ENCODE peak calls at places on chromosome 6, in six cellular contexts. D, S, X, L, F and O are unnamed samples.

GRCh38 chr6:154428892-154429291 is 72.3 kb upstream of the IPCEF1 start:
- DNase-seq in D (no peak), S (no peak), X (no peak), L (no peak), F (no peak), O (no peak)

GRCh38 chr6:117440558-117441525 is 15.1 kb upstream of the ROS1 start:
- DNase-seq in D (no peak), S (no peak), X (no peak), L (no peak), F (no peak), O (no peak)

GRCh38 chr6:38638941-38639497 is 710 bp downstream of the BTBD9 start:
- DNase-seq in D (peak), S (no peak), X (peak), L (no peak), F (peak), O (peak)

GRCh38 chr6:158038291-158039177 is 56.9 kb downstream of the SYNJ2 start:
- DNase-seq in D (no peak), S (peak), X (peak), L (no peak), F (no peak), O (peak)

GRCh38 chr6:109336221-109336955 is 45.9 kb downstream of the CD164 start:
- DNase-seq in D (peak), S (no peak), X (peak), L (no peak), F (no peak), O (no peak)

GRCh38 chr6:130927305-130927704 is 100.1 kb downstream of the SMLR1 start:
- DNase-seq in D (peak), S (no peak), X (no peak), L (no peak), F (peak), O (no peak)

GRCh38 chr6:6661684-6662083 is 73.2 kb downstream of the LY86 start:
- DNase-seq in D (no peak), S (no peak), X (peak), L (no peak), F (no peak), O (no peak)

GRCh38 chr6:30647802-30648460 is 998 bp downstream of the C6orf136 start:
- DNase-seq in D (no peak), S (no peak), X (peak), L (no peak), F (no peak), O (no peak)

GRCh38 chr6:139219746-139220145 is 72.1 kb downstream of the TXLNB start:
- DNase-seq in D (no peak), S (no peak), X (no peak), L (no peak), F (no peak), O (no peak)

GRCh38 chr6:115976321-115976870 is 84.3 kb downstream of the FRK start:
- DNase-seq in D (no peak), S (no peak), X (no peak), L (no peak), F (no peak), O (no peak)

GRCh38 chr6:105810105-105810921 is 275.8 kb upstream of the PRDM1 start:
- DNase-seq in D (peak), S (no peak), X (peak), L (no peak), F (no peak), O (no peak)

GRCh38 chr6:100944644-100945043 is 63.5 kb upstream of the ASCC3 start:
- DNase-seq in D (no peak), S (no peak), X (no peak), L (no peak), F (no peak), O (no peak)

GRCh38 chr6:169895926-169896761 is 144.7 kb downstream of the ERMARD start:
- DNase-seq in D (no peak), S (no peak), X (no peak), L (no peak), F (no peak), O (no peak)

GRCh38 chr6:39909701-39910100 is 24.6 kb downstream of the MOCS1 start:
- DNase-seq in D (no peak), S (no peak), X (no peak), L (no peak), F (no peak), O (no peak)

GRCh38 chr6:99458319-99458718 is 33.2 kb upstream of the PNISR start:
- DNase-seq in D (peak), S (no peak), X (no peak), L (no peak), F (peak), O (no peak)

GRCh38 chr6:13194852-13195251 is 133.5 kb downstream of the TBC1D7 start:
- DNase-seq in D (peak), S (no peak), X (peak), L (no peak), F (peak), O (no peak)

GRCh38 chr6:156189195-156189594 is 588.0 kb upstream of the ARID1B start:
- DNase-seq in D (no peak), S (no peak), X (no peak), L (no peak), F (no peak), O (no peak)

GRCh38 chr6:44268095-44268628 is 2.1 kb upstream of the TMEM151B start:
- DNase-seq in D (no peak), S (peak), X (no peak), L (no peak), F (peak), O (no peak)

GRCh38 chr6:28589952-28590340 is 64.3 kb downstream of the GPX5 start:
- DNase-seq in D (no peak), S (no peak), X (no peak), L (no peak), F (peak), O (no peak)

GRCh38 chr6:56522871-56523270 is 119.8 kb downstream of the DST start:
- DNase-seq in D (no peak), S (no peak), X (no peak), L (no peak), F (no peak), O (no peak)

GRCh38 chr6:3480009-3480408 is 23.2 kb upstream of the SLC22A23 start:
- DNase-seq in D (no peak), S (no peak), X (no peak), L (no peak), F (no peak), O (no peak)

GRCh38 chr6:130090796-130091195 is 72.4 kb downstream of the L3MBTL3 start:
- DNase-seq in D (no peak), S (no peak), X (no peak), L (no peak), F (no peak), O (no peak)

GRCh38 chr6:53800976-53801375 is 6.2 kb downstream of the LRRC1 start:
- DNase-seq in D (no peak), S (no peak), X (no peak), L (no peak), F (no peak), O (no peak)

GRCh38 chr6:57313009-57313408 is 4.4 kb upstream of the PRIM2 start:
- DNase-seq in D (no peak), S (no peak), X (no peak), L (no peak), F (no peak), O (no peak)

GRCh38 chr6:127102299-127102698 is 16.2 kb upstream of the RSPO3 start:
- DNase-seq in D (no peak), S (no peak), X (peak), L (no peak), F (no peak), O (no peak)

GRCh38 chr6:158220786-158221442 is 52.8 kb downstream of the GTF2H5 start:
- DNase-seq in D (peak), S (peak), X (peak), L (peak), F (peak), O (peak)

GRCh38 chr6:52495859-52496396 is 75.8 kb downstream of the EFHC1 start:
- DNase-seq in D (no peak), S (no peak), X (no peak), L (no peak), F (no peak), O (no peak)

GRCh38 chr6:137904822-137905617 is 38.0 kb downstream of the TNFAIP3 start:
- DNase-seq in D (no peak), S (no peak), X (peak), L (no peak), F (no peak), O (peak)

GRCh38 chr6:77762386-77762785 is 109.5 kb downstream of the MEI4 start:
- DNase-seq in D (no peak), S (no peak), X (no peak), L (no peak), F (no peak), O (no peak)

GRCh38 chr6:128071212-128071611 is 170.4 kb upstream of the THEMIS start:
- DNase-seq in D (no peak), S (no peak), X (no peak), L (no peak), F (no peak), O (no peak)

GRCh38 chr6:25623874-25624273 is 28.1 kb upstream of the SCGN start:
- DNase-seq in D (no peak), S (no peak), X (no peak), L (no peak), F (no peak), O (no peak)

GRCh38 chr6:80553071-80553740 is 446.7 kb downstream of the BCKDHB start:
- DNase-seq in D (no peak), S (no peak), X (no peak), L (no peak), F (peak), O (no peak)

GRCh38 chr6:90401933-90402830 is 105.5 kb upstream of the BACH2 start:
- DNase-seq in D (no peak), S (no peak), X (no peak), L (no peak), F (no peak), O (peak)

GRCh38 chr6:90397047-90397446 is 100.4 kb upstream of the BACH2 start:
- DNase-seq in D (no peak), S (no peak), X (no peak), L (no peak), F (no peak), O (no peak)

GRCh38 chr6:90397929-90398674 is 101.5 kb upstream of the BACH2 start:
- DNase-seq in D (no peak), S (no peak), X (no peak), L (no peak), F (no peak), O (no peak)

GRCh38 chr6:90402831-90403192 is 106.2 kb upstream of the BACH2 start:
- DNase-seq in D (no peak), S (no peak), X (no peak), L (no peak), F (no peak), O (no peak)

DNA sequence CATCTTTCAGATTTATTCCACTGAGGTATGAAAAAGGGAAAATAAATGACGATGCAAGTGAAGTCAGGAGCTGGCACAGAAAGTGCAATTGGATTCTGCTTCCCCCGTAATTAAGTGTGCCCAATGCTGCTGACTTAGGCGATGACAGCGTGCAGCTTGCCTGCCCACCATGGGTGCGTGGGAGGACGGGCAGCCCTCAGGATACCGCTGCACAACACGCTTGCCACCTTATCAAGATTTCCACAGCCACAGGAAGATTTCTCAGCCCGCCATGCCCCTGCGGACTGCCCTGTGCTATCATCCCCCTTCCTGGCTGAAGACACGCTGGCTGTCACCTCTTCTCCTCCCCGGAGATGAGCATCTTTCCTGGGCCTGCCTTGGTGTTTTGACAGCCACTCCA is 103.3 kb upstream of the BACH2 start:
- DNase-seq in D (no peak), S (no peak), X (no peak), L (no peak), F (no peak), O (no peak)
- H3K27ac ChIP-seq in D (no peak), S (no peak), X (no peak), L (no peak), F (no peak), O (no peak)

DNA sequence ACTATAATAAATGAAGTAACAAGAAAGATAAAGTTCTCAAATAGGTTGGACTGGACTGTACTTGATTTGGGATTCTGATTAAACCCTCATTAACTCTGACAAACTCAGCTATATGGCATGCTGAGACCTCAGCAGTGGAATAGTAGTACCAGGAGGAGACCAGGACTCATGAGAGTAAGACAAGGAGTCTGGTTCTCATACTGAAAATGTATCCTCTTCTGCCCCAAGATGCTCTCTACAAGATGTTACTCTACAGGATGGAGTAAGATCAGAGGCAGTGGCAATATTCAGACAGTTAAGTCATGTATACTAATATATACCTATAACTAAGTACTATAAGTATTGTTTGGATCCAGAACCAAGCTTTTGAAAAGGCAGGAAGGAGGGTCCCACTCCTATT is 31.9 kb upstream of the SYNCRIP start:
- DNase-seq in D (no peak), S (no peak), X (no peak), L (no peak), F (no peak), O (no peak)
- H3K4me3 ChIP-seq in D (no peak), S (no peak), X (peak), L (no peak), F (peak), O (no peak)

GRCh38 chr6:144352310-144352709 is 67.2 kb downstream of the UTRN start:
- DNase-seq in D (no peak), S (no peak), X (no peak), L (no peak), F (no peak), O (no peak)

GRCh38 chr6:144351741-144352140 is 66.6 kb downstream of the UTRN start:
- DNase-seq in D (no peak), S (no peak), X (no peak), L (no peak), F (no peak), O (no peak)

GRCh38 chr6:144349690-144350132 is 64.6 kb downstream of the UTRN start:
- DNase-seq in D (peak), S (no peak), X (no peak), L (no peak), F (no peak), O (no peak)

GRCh38 chr6:144350176-144350575 is 65.0 kb downstream of the UTRN start:
- DNase-seq in D (no peak), S (no peak), X (no peak), L (no peak), F (no peak), O (no peak)

DNA sequence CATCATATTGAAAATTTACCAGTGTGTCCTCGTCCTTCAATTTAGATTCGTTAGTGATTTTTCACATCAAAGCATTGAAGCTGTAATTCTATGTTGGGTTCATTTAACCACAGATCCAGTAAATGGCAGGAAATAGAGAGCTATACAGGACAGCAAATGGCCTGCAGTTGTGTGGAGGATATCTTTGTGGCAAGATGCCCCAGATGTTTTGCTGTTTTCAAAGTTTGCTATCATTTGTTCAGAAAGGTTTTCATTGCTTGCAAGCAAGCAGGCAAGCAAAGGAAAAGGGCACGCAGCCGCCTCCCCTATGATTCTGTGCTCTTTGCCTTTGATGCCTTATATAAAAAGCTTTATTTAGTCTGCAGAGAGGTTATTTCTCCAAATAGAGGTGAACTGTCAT is 66.2 kb downstream of the UTRN start:
- DNase-seq in D (no peak), S (no peak), X (no peak), L (no peak), F (no peak), O (no peak)
- H3K27ac ChIP-seq in D (no peak), S (peak), X (peak), L (peak), F (no peak), O (no peak)

DNA sequence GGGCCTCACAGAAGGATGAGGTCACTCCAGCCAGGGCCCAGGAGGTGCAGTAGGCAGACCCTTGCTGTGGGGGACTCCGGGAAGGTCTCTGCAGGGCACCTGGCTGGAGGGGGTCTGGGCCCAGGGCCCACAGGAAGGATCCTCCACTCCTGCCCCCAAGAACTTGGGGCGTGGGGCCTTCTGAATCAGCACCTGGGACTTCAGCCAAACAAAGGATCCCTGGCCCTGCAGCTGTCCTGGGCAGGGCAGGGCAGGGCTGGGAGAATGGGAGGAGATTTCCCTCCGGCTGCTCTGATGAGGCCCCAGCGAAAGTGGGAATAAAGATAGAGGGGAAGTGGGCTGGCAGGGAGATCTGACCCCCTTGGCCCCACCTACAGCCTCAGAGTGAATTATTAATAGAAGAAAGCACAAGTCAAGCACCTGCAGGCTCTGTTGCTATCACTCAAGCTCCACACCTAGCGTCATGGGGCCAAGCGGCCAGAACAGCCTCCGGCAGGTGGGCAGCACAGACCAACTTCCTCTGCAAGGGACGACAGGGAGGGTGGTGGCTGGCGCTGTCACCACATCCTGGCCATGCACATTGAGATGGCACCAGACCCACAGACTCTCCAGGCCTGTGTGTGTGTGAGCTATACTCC is 61.6 kb upstream of the MRPS10 start:
- DNase-seq in D (no peak), S (peak), X (no peak), L (peak), F (no peak), O (no peak)
- H3K4me3 ChIP-seq in D (no peak), S (no peak), X (no peak), L (no peak), F (no peak), O (no peak)

GRCh38 chr6:1314617-1315016 is 2.7 kb downstream of the FOXQ1 start:
- DNase-seq in D (no peak), S (no peak), X (no peak), L (no peak), F (no peak), O (no peak)

GRCh38 chr6:1312444-1313363 is 806 bp downstream of the FOXQ1 start:
- DNase-seq in D (no peak), S (no peak), X (no peak), L (no peak), F (peak), O (peak)

GRCh38 chr6:1312193-1312443 is 220 bp downstream of the FOXQ1 start:
- DNase-seq in D (no peak), S (no peak), X (no peak), L (no peak), F (no peak), O (no peak)

GRCh38 chr6:1313755-1314503 is 2.0 kb downstream of the FOXQ1 start:
- DNase-seq in D (peak), S (no peak), X (no peak), L (no peak), F (peak), O (peak)

DNA sequence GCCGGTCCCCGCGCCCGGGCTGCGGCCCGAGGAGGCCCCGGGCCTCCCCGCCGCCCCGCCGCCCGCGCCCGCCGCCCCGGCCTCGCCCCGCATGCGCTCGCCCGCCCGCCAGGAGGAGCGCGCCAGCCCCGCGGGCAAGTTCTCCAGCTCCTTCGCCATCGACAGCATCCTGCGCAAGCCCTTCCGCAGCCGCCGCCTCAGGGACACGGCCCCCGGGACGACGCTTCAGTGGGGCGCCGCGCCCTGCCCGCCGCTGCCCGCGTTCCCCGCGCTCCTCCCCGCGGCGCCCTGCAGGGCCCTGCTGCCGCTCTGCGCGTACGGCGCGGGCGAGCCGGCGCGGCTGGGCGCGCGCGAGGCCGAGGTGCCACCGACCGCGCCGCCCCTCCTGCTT is 1.5 kb downstream of the FOXQ1 start:
- DNase-seq in D (no peak), S (no peak), X (no peak), L (no peak), F (no peak), O (no peak)
- H3K27ac ChIP-seq in D (no peak), S (no peak), X (no peak), L (no peak), F (no peak), O (no peak)

DNA sequence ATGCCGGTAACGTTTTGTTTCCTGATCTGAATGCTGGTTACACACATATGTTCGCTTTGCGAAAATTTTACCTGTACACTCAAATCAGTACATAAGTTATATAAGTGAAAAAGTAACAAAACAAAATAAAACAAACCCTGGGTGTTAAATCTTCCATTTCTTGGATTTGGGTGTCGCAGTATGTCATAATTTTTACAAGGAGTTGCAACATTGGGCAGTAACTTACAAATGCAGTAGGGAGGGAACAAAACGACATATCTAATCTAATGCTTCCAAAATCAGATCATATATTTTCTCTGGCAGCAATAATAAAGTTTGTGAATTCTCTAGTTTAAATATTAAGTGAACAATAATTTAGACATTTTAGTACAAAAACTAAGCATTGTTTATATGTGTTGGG is 25.2 kb downstream of the SNX14 start:
- DNase-seq in D (no peak), S (no peak), X (no peak), L (no peak), F (no peak), O (no peak)
- H3K4me3 ChIP-seq in D (no peak), S (no peak), X (no peak), L (no peak), F (no peak), O (no peak)

GRCh38 chr6:49050606-49051005 is 412.4 kb downstream of the MMUT start:
- DNase-seq in D (no peak), S (no peak), X (no peak), L (no peak), F (no peak), O (no peak)

GRCh38 chr6:49052901-49053300 is 410.2 kb downstream of the MMUT start:
- DNase-seq in D (no peak), S (no peak), X (no peak), L (no peak), F (no peak), O (no peak)

GRCh38 chr6:49054311-49054710 is 408.7 kb downstream of the MMUT start:
- DNase-seq in D (no peak), S (no peak), X (no peak), L (no peak), F (no peak), O (no peak)
- H3K27ac ChIP-seq in D (no peak), S (no peak), X (no peak), L (no peak), F (no peak), O (no peak)